ENCODE peak calls at places on chromosomes 7 and 10, in four cellular contexts. Q is tibial nerve, X is cardiac muscle cell, D is OCI-LY7. I is an unnamed sample.

GRCh38 chr10:3251172-3251571 is 78.6 kb upstream of the PITRM1 start:
- DNase-seq in Q (no peak), X (no peak), D (no peak), I (no peak)

GRCh38 chr7:31077484-31078362 is 25.6 kb downstream of the ADCYAP1R1 start:
- DNase-seq in Q (no peak), X (no peak), D (no peak), I (no peak)

GRCh38 chr7:44210107-44210506 is 9.3 kb downstream of the YKT6 start:
- DNase-seq in Q (no peak), X (no peak), D (no peak), I (no peak)

GRCh38 chr10:115335366-115335765 is 242.2 kb downstream of the ATRNL1 start:
- DNase-seq in Q (no peak), X (peak), D (no peak), I (no peak)

GRCh38 chr7:110534241-110534931 is 556.5 kb upstream of the LRRN3 start:
- DNase-seq in Q (no peak), X (no peak), D (no peak), I (peak)

GRCh38 chr7:129762387-129762969 is 151.0 kb downstream of the NRF1 start:
- DNase-seq in Q (no peak), X (no peak), D (no peak), I (no peak)

GRCh38 chr7:152000191-152000590 is 25.3 kb upstream of the GALNT11 start:
- DNase-seq in Q (no peak), X (peak), D (no peak), I (no peak)

GRCh38 chr10:60781678-60782077 is 3.4 kb downstream of the CDK1 start:
- DNase-seq in Q (no peak), X (no peak), D (no peak), I (no peak)

GRCh38 chr10:104317195-104318095 is 20.8 kb downstream of the ITPRIP start:
- DNase-seq in Q (peak), X (peak), D (peak), I (no peak)

GRCh38 chr7:50335230-50335794 is 30.8 kb downstream of the IKZF1 start:
- DNase-seq in Q (no peak), X (no peak), D (no peak), I (no peak)
- H3K4me3 ChIP-seq in Q (no peak), X (no peak), D (no peak), I (no peak)

GRCh38 chr10:110506448-110506847 is 8.7 kb downstream of the DUSP5 start:
- DNase-seq in Q (no peak), X (no peak), D (no peak), I (no peak)
- TF ChIP-seq CTCF in Q (no peak), X (no peak), D (no peak), I (no peak)

GRCh38 chr10:35178305-35178704 is 51.7 kb downstream of the CREM start:
- DNase-seq in Q (no peak), X (no peak), D (no peak), I (no peak)

GRCh38 chr10:35185260-35186034 is 58.8 kb downstream of the CREM start:
- DNase-seq in Q (no peak), X (no peak), D (no peak), I (peak)

GRCh38 chr10:35184527-35185171 is 58.0 kb downstream of the CREM start:
- DNase-seq in Q (no peak), X (no peak), D (peak), I (peak)

DNA sequence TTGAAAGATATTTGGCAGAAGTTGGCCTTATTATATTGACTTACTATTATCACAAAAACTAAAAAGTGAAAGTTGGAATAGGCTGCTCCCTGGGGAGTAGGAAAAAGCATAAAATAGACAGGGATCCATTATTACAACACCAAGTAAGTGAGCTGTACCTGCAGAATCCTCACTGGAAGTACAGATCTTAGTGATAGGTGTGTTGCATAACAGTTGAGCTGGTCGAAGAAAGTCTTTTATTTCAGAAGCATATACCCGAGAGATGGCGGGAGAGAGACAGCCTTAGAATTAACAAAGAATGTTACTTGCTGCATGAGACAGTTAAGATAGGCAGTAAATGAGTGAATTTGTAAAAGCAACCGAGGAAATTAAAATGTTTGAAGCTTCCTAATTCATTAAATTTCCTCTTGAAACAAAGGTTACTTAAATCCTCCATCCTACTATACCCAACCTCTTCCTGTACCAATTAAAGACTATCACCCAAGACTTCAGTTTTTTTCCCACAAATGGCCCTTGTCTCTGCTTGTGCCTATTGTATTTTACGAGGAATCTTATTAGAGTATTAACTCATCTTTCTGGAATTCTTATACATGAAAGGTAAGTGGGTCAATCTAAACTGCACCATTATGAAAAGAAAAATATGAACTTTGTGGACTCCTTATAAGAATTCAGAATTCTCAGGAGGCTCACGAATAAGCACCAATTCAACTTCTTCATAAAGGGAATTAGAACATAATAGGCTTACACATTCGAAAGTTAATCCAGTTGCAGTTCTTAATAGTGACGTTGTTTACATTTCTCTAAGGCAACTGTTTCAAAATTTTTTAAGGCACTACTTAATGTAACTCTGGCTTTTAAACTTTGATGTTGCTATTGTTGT is 56.2 kb downstream of the CREM start:
- DNase-seq in Q (no peak), X (no peak), D (no peak), I (no peak)
- H3K4me3 ChIP-seq in Q (no peak), X (no peak), D (no peak), I (no peak)

DNA sequence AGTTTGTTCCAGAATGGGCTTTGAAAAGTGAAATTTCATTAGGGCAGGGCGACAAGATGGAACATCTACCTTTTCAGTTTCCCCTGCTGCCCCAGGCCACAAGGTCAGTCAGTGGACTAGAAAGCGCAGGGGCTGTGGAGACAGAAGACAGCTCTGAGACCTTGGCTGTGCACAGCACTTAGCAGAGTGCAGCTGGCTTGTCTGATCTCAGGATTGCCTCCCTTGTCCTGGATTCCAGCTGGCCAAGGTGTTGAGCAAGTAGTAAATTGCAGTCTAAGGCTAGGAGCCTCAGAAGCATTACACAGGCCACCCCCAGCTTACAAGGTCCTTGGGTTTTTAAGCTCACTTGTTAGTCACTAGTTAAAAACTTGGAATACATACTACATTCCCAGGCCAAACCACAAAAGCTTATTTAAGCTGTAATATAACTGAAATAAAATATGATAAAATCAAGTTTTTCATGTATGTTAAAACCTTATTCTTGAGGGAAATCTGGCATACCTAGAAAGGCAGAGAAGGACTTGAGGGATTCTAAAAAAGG is 67.3 kb upstream of the NPY start:
- DNase-seq in Q (no peak), X (peak), D (no peak), I (no peak)
- TF ChIP-seq CTCF in Q (no peak), X (no peak), D (no peak), I (no peak)

GRCh38 chr10:118458957-118459641 is 117.0 kb upstream of the FAM204A start:
- DNase-seq in Q (no peak), X (no peak), D (no peak), I (no peak)
- H3K4me3 ChIP-seq in Q (no peak), X (no peak), D (no peak), I (no peak)

DNA sequence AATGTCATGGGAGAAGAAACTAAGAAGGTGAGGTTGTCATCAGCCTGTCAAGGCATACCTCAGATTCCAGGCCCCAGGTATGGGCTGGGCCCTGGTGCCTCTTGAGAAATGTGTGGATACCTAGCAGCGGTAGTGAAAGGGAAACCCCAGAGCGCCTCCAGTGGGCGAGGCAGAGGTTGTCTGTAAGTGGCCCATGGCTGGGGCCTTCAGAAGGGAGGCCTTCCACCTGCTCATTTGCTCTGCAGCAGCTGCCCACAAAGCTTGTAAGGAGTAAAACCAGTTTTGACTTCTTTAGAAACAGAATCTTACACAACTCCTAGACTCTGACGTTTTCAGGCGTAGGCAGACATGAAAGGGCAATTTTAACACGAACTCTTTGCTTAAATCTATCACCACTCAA is 509.9 kb downstream of the PARD3 start:
- DNase-seq in Q (no peak), X (no peak), D (peak), I (peak)
- TF ChIP-seq CTCF in Q (no peak), X (no peak), D (peak), I (peak)

GRCh38 chr10:73648975-73649829 is 6.6 kb downstream of the SYNPO2L start:
- DNase-seq in Q (no peak), X (peak), D (no peak), I (no peak)
- H3K4me3 ChIP-seq in Q (no peak), X (peak), D (no peak), I (peak)

DNA sequence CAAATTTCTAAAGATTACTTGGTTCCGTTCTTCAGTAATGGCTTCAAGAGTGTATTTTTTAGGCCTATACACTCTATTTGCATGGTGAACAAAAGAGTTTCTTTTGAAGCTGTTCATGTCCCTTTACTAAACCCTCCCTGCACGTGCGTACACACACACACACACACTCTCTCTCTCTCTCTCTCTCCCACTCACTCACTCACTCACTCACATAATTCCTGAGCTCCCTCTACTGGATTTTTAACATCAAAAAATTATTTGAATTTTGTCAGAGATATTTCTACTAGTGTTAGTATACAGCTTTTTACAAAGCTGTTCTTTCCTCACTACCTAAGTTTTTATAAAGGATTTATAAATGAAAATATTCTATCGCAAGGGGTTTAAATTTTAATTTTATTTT is 85.9 kb downstream of the UBE3C start:
- DNase-seq in Q (no peak), X (peak), D (peak), I (no peak)
- TF ChIP-seq CTCF in Q (no peak), X (peak), D (peak), I (no peak)

DNA sequence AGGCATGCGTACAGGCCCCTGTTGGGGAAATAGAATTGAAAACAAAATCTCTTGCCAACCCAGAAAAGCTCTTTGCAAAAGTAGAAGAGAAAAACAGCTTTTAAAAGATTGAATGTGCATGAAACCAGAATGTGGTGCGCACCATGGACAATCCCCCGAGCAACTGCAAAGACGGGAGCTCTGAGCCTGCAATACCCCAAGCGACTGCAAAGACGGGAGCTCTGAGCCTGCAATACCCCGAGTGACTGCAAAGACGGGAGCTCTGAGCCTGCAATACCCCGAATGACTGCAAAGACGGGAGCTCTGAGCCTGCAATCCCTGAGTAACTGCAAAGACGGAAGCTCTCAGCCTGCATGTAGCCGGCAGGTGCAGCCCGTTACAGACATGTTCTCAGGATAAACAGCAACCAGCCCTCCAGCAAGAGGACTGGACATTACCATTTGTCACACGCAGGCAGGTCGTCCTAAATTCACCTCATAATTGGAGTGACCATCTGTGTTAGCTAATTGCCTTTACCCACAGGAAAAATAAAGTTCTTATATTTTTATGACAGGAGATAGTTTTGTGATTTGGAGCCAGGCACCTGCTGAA is 6.2 kb downstream of the ZNF775 start:
- DNase-seq in Q (no peak), X (no peak), D (no peak), I (no peak)
- H3K4me3 ChIP-seq in Q (no peak), X (no peak), D (no peak), I (no peak)